ENCODE peak calls at places on chromosomes 3 and 15, in ten cellular contexts. B is GM13977; W is myocyte; H is fibroblast of mammary gland; Z is sciatic nerve; R is endothelial cell; S is brain microvascular endothelial cell; C is CD8-positive, alpha-beta T cell; N is natural killer cell; J is endodermal cell. K is an unnamed sample.

GRCh38 chr3:10457560-10457959 is 47.8 kb downstream of the ATP2B2 start:
- DNase-seq in R (no peak), B (no peak), J (no peak), H (no peak), C (no peak), S (no peak), W (no peak), Z (no peak), N (no peak), K (no peak)

GRCh38 chr3:64915778-64916177 is 228.0 kb upstream of the ADAMTS9 start:
- DNase-seq in Z (no peak), B (no peak), J (no peak), S (peak), C (no peak), R (no peak), H (peak), N (no peak), W (no peak), K (no peak)

GRCh38 chr15:65558336-65558735 is 28.1 kb downstream of the HACD3 start:
- DNase-seq in W (peak), R (no peak), H (peak), Z (no peak), B (no peak), S (no peak), C (no peak), N (no peak), J (no peak), K (peak)

GRCh38 chr3:73499787-73500186 is 125.0 kb downstream of the PDZRN3 start:
- DNase-seq in H (no peak), J (no peak), Z (no peak), S (peak), W (peak), R (no peak), B (peak), C (no peak), N (no peak), K (no peak)

GRCh38 chr3:58801541-58801940 is 135.0 kb upstream of the FAM3D start:
- DNase-seq in N (no peak), W (peak), H (no peak), Z (no peak), R (no peak), B (no peak), C (no peak), S (no peak), J (no peak), K (no peak)

GRCh38 chr3:16595778-16596177 is 9.4 kb downstream of the DAZL start:
- DNase-seq in C (no peak), H (peak), R (no peak), J (no peak), W (no peak), N (no peak), B (no peak), Z (no peak), S (no peak), K (peak)

GRCh38 chr3:83946554-83946953 is 1012.2 kb upstream of the CADM2 start:
- DNase-seq in B (no peak), C (no peak), J (peak), N (no peak), S (no peak), R (no peak), H (no peak), Z (no peak), W (no peak), K (no peak)

GRCh38 chr3:42012378-42012934 is 50.6 kb upstream of the ULK4 start:
- DNase-seq in Z (no peak), J (no peak), S (no peak), H (no peak), B (no peak), N (no peak), W (no peak), C (peak), R (no peak), K (no peak)

GRCh38 chr3:55485208-55485791 is 1.8 kb downstream of the WNT5A start:
- DNase-seq in Z (peak), N (no peak), J (peak), W (peak), S (peak), C (peak), B (peak), H (peak), R (peak), K (peak)

GRCh38 chr15:75661041-75661778 is 13.5 kb downstream of the SNX33 start:
- DNase-seq in C (no peak), H (peak), W (peak), S (peak), J (peak), R (no peak), N (no peak), Z (peak), B (no peak), K (peak)

GRCh38 chr3:57150097-57150496 is 15.1 kb downstream of the IL17RD start:
- DNase-seq in B (no peak), H (no peak), Z (no peak), N (no peak), S (no peak), C (no peak), W (peak), R (no peak), J (no peak), K (no peak)

GRCh38 chr15:71634820-71635219 is 175.5 kb upstream of the NR2E3 start:
- DNase-seq in N (no peak), H (no peak), C (no peak), W (peak), J (peak), B (no peak), Z (no peak), S (no peak), R (no peak), K (no peak)

GRCh38 chr3:155411500-155412223 is 118.2 kb upstream of the STRIT1 start:
- DNase-seq in B (no peak), S (no peak), R (no peak), N (no peak), W (no peak), Z (no peak), C (no peak), J (no peak), H (peak), K (peak)

GRCh38 chr15:60395276-60396011 is 2.3 kb downstream of the ANXA2 start:
- DNase-seq in B (no peak), H (no peak), C (no peak), R (no peak), W (no peak), N (no peak), S (no peak), J (no peak), Z (no peak), K (peak)

GRCh38 chr3:172195393-172195754 is 156.0 kb downstream of the FNDC3B start:
- DNase-seq in S (no peak), R (no peak), J (no peak), W (no peak), C (no peak), H (no peak), Z (no peak), B (no peak), N (no peak), K (no peak)

GRCh38 chr15:52178765-52179164 is 12.4 kb downstream of the GNB5 start:
- DNase-seq in C (no peak), N (no peak), B (no peak), W (no peak), J (no peak), Z (no peak), H (peak), R (no peak), S (no peak), K (peak)

GRCh38 chr3:30524357-30525040 is 81.9 kb upstream of the TGFBR2 start:
- DNase-seq in R (no peak), H (no peak), N (no peak), Z (no peak), B (no peak), W (no peak), J (no peak), S (no peak), C (peak), K (no peak)

GRCh38 chr3:179020112-179020511 is 51.5 kb downstream of the ZMAT3 start:
- DNase-seq in C (no peak), W (no peak), S (no peak), N (no peak), Z (no peak), B (no peak), R (no peak), J (no peak), H (no peak), K (no peak)

GRCh38 chr15:32715276-32715675 is 2.5 kb upstream of the GREM1 start:
- DNase-seq in C (no peak), J (no peak), Z (no peak), W (no peak), H (peak), N (no peak), R (no peak), B (peak), S (no peak), K (peak)

GRCh38 chr3:138078096-138078495 is 37.3 kb downstream of the DZIP1L start:
- DNase-seq in H (peak), S (peak), W (no peak), N (no peak), R (no peak), B (no peak), Z (no peak), C (no peak), J (no peak), K (peak)

GRCh38 chr3:139534444-139534812 is 5.1 kb downstream of the RBP1 start:
- DNase-seq in S (peak), R (no peak), C (no peak), Z (no peak), J (no peak), W (peak), B (no peak), H (peak), N (no peak), K (peak)

GRCh38 chr3:36434682-36435426 is 54.5 kb downstream of the STAC start:
- DNase-seq in N (no peak), W (no peak), C (no peak), Z (no peak), B (no peak), H (peak), J (no peak), R (no peak), S (no peak), K (no peak)

K was measured in ELR.